ENCODE peak calls at places on chromosome X, in five cellular contexts. U is NCI-H774, A is RWPE2, D is glutamatergic neuron, L is erythroblast. R is an unnamed sample.

GRCh38 chrX:149512225-149512885 is 7.2 kb upstream of the IDS start:
- DNase-seq in L (peak), A (no peak), U (peak), D (peak), R (peak)

GRCh38 chrX:15465896-15466651 is 27.1 kb downstream of the PIR start:
- DNase-seq in A (no peak), L (peak), D (no peak), U (no peak), R (no peak)

GRCh38 chrX:68571292-68572256 is 72.7 kb downstream of the YIPF6 start:
- DNase-seq in A (no peak), D (no peak), U (no peak), L (peak), R (no peak)

GRCh38 chrX:12469296-12469695 is 321.9 kb upstream of the PRPS2 start:
- DNase-seq in D (no peak), U (no peak), L (no peak), A (peak), R (no peak)

GRCh38 chrX:135081695-135082094 is 29.8 kb upstream of the RTL8A start:
- DNase-seq in L (no peak), D (no peak), U (no peak), A (no peak), R (no peak)

GRCh38 chrX:1525583-1526355 is 11.2 kb downstream of the P2RY8 start:
- DNase-seq in D (no peak), A (no peak), L (no peak), U (no peak), R (no peak)

GRCh38 chrX:56233100-56233499 is 944 bp downstream of the KLF8 start:
- DNase-seq in U (no peak), D (peak), A (no peak), L (no peak), R (no peak)

GRCh38 chrX:44675364-44676024 is 132.8 kb upstream of the FUNDC1 start:
- DNase-seq in L (peak), A (peak), U (no peak), D (peak), R (no peak)

GRCh38 chrX:20571611-20572010 is 304.9 kb upstream of the RPS6KA3 start:
- DNase-seq in D (no peak), L (no peak), A (no peak), U (no peak), R (no peak)

GRCh38 chrX:105634180-105634579 is 188.2 kb upstream of the NRK start:
- DNase-seq in L (no peak), U (no peak), A (no peak), D (no peak), R (no peak)

GRCh38 chrX:110734894-110735541 is 60.6 kb downstream of the CHRDL1 start:
- DNase-seq in A (no peak), U (no peak), D (no peak), L (no peak), R (no peak)

GRCh38 chrX:16719334-16720084 is at the start of gene SYAP1:
- DNase-seq in D (peak), U (peak), L (peak), A (peak), R (peak)

GRCh38 chrX:31132803-31133202 is 61.0 kb upstream of the FTHL17 start:
- DNase-seq in D (no peak), A (no peak), L (no peak), U (peak), R (no peak)

GRCh38 chrX:7709845-7710244 is 133.1 kb upstream of the VCX start:
- DNase-seq in A (no peak), U (no peak), L (no peak), D (no peak), R (no peak)

GRCh38 chrX:133250184-133251080 is 32.3 kb upstream of the TFDP3 start:
- DNase-seq in U (no peak), D (no peak), A (no peak), L (no peak), R (no peak)

GRCh38 chrX:46543441-46543840 is 1.8 kb downstream of the ZNF674 start:
- DNase-seq in A (no peak), L (no peak), D (no peak), U (no peak), R (no peak)

GRCh38 chrX:9195199-9195880 is 161.4 kb upstream of the FAM9B start:
- DNase-seq in L (no peak), U (no peak), D (no peak), A (no peak), R (no peak)

R was measured in NCI-H1048.